ENCODE peak calls at places on chromosomes 2 and 18, in nine cellular contexts. One of them, this sample, is unnamed.

GRCh38 chr2:158786897-158787296 is 8.2 kb upstream of the DAPL1 start:
- DNase-seq in activated naive CD4-positive, alpha-beta T cell treated with anti-CD3 and anti-CD28 coated beads for 36 hours: no peak
- DNase-seq in mesendoderm: no peak
- DNase-seq in T-helper 22 cell: no peak
- DNase-seq in NCI-H774: no peak
- DNase-seq in ELR: no peak
- DNase-seq in epithelial cell of esophagus: no peak
- DNase-seq in WTC11: no peak
- DNase-seq in heart left ventricle: no peak
- DNase-seq in this sample: no peak

GRCh38 chr2:75464348-75464946 is 96.3 kb downstream of the EVA1A start:
- DNase-seq in NCI-H774: peak; percentile 8
- DNase-seq in activated naive CD4-positive, alpha-beta T cell treated with anti-CD3 and anti-CD28 coated beads for 36 hours: no peak
- DNase-seq in WTC11: no peak
- DNase-seq in T-helper 22 cell: no peak
- DNase-seq in mesendoderm: peak; percentile 76
- DNase-seq in epithelial cell of esophagus: peak; percentile 49
- DNase-seq in ELR: peak; percentile 55
- DNase-seq in heart left ventricle: no peak
- DNase-seq in this sample: no peak

GRCh38 chr2:85846411-85846810 is 42.4 kb downstream of the ST3GAL5 start:
- DNase-seq in NCI-H774: no peak
- DNase-seq in mesendoderm: no peak
- DNase-seq in epithelial cell of esophagus: peak; percentile 19
- DNase-seq in activated naive CD4-positive, alpha-beta T cell treated with anti-CD3 and anti-CD28 coated beads for 36 hours: no peak
- DNase-seq in heart left ventricle: no peak
- DNase-seq in WTC11: no peak
- DNase-seq in ELR: peak; percentile 82
- DNase-seq in T-helper 22 cell: no peak
- DNase-seq in this sample: no peak

GRCh38 chr2:190879474-190880373 is 897 bp upstream of the GLS start:
- DNase-seq in ELR: peak; percentile 10
- DNase-seq in T-helper 22 cell: peak; percentile 9
- DNase-seq in epithelial cell of esophagus: no peak
- DNase-seq in WTC11: no peak
- DNase-seq in NCI-H774: no peak
- DNase-seq in activated naive CD4-positive, alpha-beta T cell treated with anti-CD3 and anti-CD28 coated beads for 36 hours: peak; percentile 56
- DNase-seq in heart left ventricle: no peak
- DNase-seq in mesendoderm: no peak
- DNase-seq in this sample: no peak

GRCh38 chr2:159114835-159115234 is 146.4 kb downstream of the TANC1 start:
- DNase-seq in epithelial cell of esophagus: no peak
- DNase-seq in NCI-H774: no peak
- DNase-seq in WTC11: no peak
- DNase-seq in T-helper 22 cell: no peak
- DNase-seq in activated naive CD4-positive, alpha-beta T cell treated with anti-CD3 and anti-CD28 coated beads for 36 hours: no peak
- DNase-seq in heart left ventricle: no peak
- DNase-seq in mesendoderm: no peak
- DNase-seq in ELR: no peak
- DNase-seq in this sample: no peak

GRCh38 chr18:74331404-74331803 is 15.8 kb downstream of the C18orf63 start:
- DNase-seq in NCI-H774: no peak
- DNase-seq in T-helper 22 cell: no peak
- DNase-seq in heart left ventricle: no peak
- DNase-seq in ELR: peak; percentile 56
- DNase-seq in mesendoderm: peak; percentile 53
- DNase-seq in WTC11: no peak
- DNase-seq in activated naive CD4-positive, alpha-beta T cell treated with anti-CD3 and anti-CD28 coated beads for 36 hours: no peak
- DNase-seq in epithelial cell of esophagus: peak; percentile 57
- DNase-seq in this sample: no peak

GRCh38 chr2:160742679-160743078 is 249.1 kb upstream of the RBMS1 start:
- DNase-seq in mesendoderm: no peak
- DNase-seq in NCI-H774: no peak
- DNase-seq in epithelial cell of esophagus: peak; percentile 37
- DNase-seq in ELR: no peak
- DNase-seq in T-helper 22 cell: no peak
- DNase-seq in WTC11: no peak
- DNase-seq in activated naive CD4-positive, alpha-beta T cell treated with anti-CD3 and anti-CD28 coated beads for 36 hours: no peak
- DNase-seq in heart left ventricle: no peak
- DNase-seq in this sample: no peak

GRCh38 chr2:15561574-15562344 is 625 bp upstream of the NBAS start:
- DNase-seq in heart left ventricle: no peak
- DNase-seq in T-helper 22 cell: no peak
- DNase-seq in activated naive CD4-positive, alpha-beta T cell treated with anti-CD3 and anti-CD28 coated beads for 36 hours: peak; percentile 66
- DNase-seq in epithelial cell of esophagus: no peak
- DNase-seq in ELR: peak; percentile 44
- DNase-seq in WTC11: no peak
- DNase-seq in mesendoderm: peak; percentile 49
- DNase-seq in NCI-H774: peak; percentile 24
- DNase-seq in this sample: peak; percentile 68

GRCh38 chr2:172739651-172740050 is 4.0 kb downstream of the RAPGEF4 start:
- DNase-seq in heart left ventricle: no peak
- DNase-seq in activated naive CD4-positive, alpha-beta T cell treated with anti-CD3 and anti-CD28 coated beads for 36 hours: no peak
- DNase-seq in mesendoderm: no peak
- DNase-seq in epithelial cell of esophagus: peak; percentile 63
- DNase-seq in T-helper 22 cell: no peak
- DNase-seq in ELR: no peak
- DNase-seq in NCI-H774: no peak
- DNase-seq in WTC11: no peak
- DNase-seq in this sample: no peak

GRCh38 chr18:54947115-54947514 is 12.1 kb downstream of the CCDC68 start:
- DNase-seq in ELR: no peak
- DNase-seq in heart left ventricle: peak; percentile 27
- DNase-seq in NCI-H774: no peak
- DNase-seq in epithelial cell of esophagus: peak; percentile 32
- DNase-seq in activated naive CD4-positive, alpha-beta T cell treated with anti-CD3 and anti-CD28 coated beads for 36 hours: no peak
- DNase-seq in mesendoderm: no peak
- DNase-seq in T-helper 22 cell: no peak
- DNase-seq in WTC11: no peak
- DNase-seq in this sample: no peak

This sample was measured in CD8-positive, alpha-beta memory T cell.